ENCODE peak calls at places on chromosome 3, in ten cellular contexts. U is hippocampal formation; W is AG09319; K is M059J; P is K562; A is NCI-H748 treated with DMSO at 0.1 percent for 48 hours; C is posterior vena cava; L is effector CD4-positive, alpha-beta T cell; I is ascending aorta; O is left cardiac atrium. Z is an unnamed sample.

GRCh38 chr3:151770941-151771340 is 37.2 kb downstream of the AADACL2 start:
- DNase-seq in I (no peak), U (peak), K (peak), L (no peak), A (no peak), O (peak), P (no peak), C (peak), W (peak), Z (no peak)

GRCh38 chr3:38597502-38598060 is 51.9 kb downstream of the SCN5A start:
- DNase-seq in W (no peak), C (peak), O (no peak), L (no peak), P (no peak), A (no peak), I (no peak), K (no peak), U (no peak), Z (no peak)

GRCh38 chr3:108569336-108569735 is 19.9 kb downstream of the CIP2A start:
- DNase-seq in K (no peak), A (no peak), P (no peak), L (no peak), U (no peak), I (no peak), O (no peak), C (no peak), W (no peak), Z (no peak)

GRCh38 chr3:13841141-13841540 is 38.7 kb downstream of the WNT7A start:
- DNase-seq in I (no peak), C (no peak), A (no peak), W (no peak), O (no peak), K (no peak), L (no peak), P (no peak), U (no peak), Z (peak)

GRCh38 chr3:62822905-62823304 is 52.3 kb downstream of the CADPS start:
- DNase-seq in K (no peak), U (no peak), P (no peak), L (no peak), O (no peak), W (no peak), I (no peak), C (no peak), A (no peak), Z (no peak)

GRCh38 chr3:17749281-17749680 is 6.8 kb upstream of the TBC1D5 start:
- DNase-seq in A (no peak), K (no peak), P (no peak), W (no peak), L (no peak), O (no peak), U (no peak), C (no peak), I (no peak), Z (peak)

GRCh38 chr3:16069149-16069922 is 105.1 kb upstream of the GALNT15 start:
- DNase-seq in L (no peak), K (peak), W (no peak), U (no peak), O (no peak), C (no peak), P (no peak), A (no peak), I (no peak), Z (peak)

GRCh38 chr3:9291991-9292390 is 42.5 kb upstream of the SRGAP3 start:
- DNase-seq in O (no peak), I (no peak), U (no peak), L (no peak), C (no peak), P (no peak), A (no peak), K (no peak), W (no peak), Z (no peak)

GRCh38 chr3:46928297-46928696 is 48.2 kb downstream of the CCDC12 start:
- DNase-seq in C (no peak), K (peak), L (no peak), O (no peak), U (no peak), P (no peak), A (no peak), I (no peak), W (no peak), Z (no peak)

GRCh38 chr3:28212681-28213080 is 28.7 kb upstream of the CMC1 start:
- DNase-seq in K (no peak), P (no peak), I (no peak), U (no peak), A (no peak), L (no peak), C (no peak), W (no peak), O (no peak), Z (no peak)

GRCh38 chr3:28186748-28187147 is 54.7 kb upstream of the CMC1 start:
- DNase-seq in O (no peak), U (no peak), I (no peak), W (no peak), C (no peak), P (no peak), K (no peak), L (no peak), A (no peak), Z (no peak)

GRCh38 chr3:25556504-25556903 is 108.2 kb downstream of the TOP2B start:
- DNase-seq in L (no peak), A (no peak), K (peak), P (no peak), U (no peak), W (no peak), O (no peak), I (no peak), C (no peak), Z (no peak)

GRCh38 chr3:134039161-134039862 is 9.6 kb upstream of the SLCO2A1 start:
- DNase-seq in K (peak), C (peak), L (no peak), O (no peak), U (no peak), I (no peak), W (no peak), P (peak), A (no peak), Z (peak)

GRCh38 chr3:35042210-35042960 is 596.9 kb upstream of the ARPP21 start:
- DNase-seq in L (no peak), I (no peak), K (no peak), P (no peak), O (no peak), W (no peak), U (no peak), C (no peak), A (no peak), Z (no peak)

GRCh38 chr3:160577551-160578195 is 12.3 kb upstream of the KPNA4 start:
- DNase-seq in K (peak), O (no peak), U (no peak), A (no peak), W (no peak), L (no peak), C (no peak), I (no peak), P (no peak), Z (peak)

GRCh38 chr3:84601303-84601702 is 357.5 kb upstream of the CADM2 start:
- DNase-seq in L (no peak), U (no peak), A (peak), C (no peak), I (no peak), K (no peak), W (no peak), O (no peak), P (no peak), Z (peak)

GRCh38 chr3:11558002-11558401 is 85.7 kb downstream of the VGLL4 start:
- DNase-seq in I (no peak), A (no peak), W (no peak), O (no peak), C (peak), K (peak), P (no peak), L (no peak), U (no peak), Z (peak)

GRCh38 chr3:66261318-66261717 is 40.5 kb downstream of the SLC25A26 start:
- DNase-seq in P (no peak), U (no peak), W (no peak), A (no peak), L (no peak), I (no peak), O (no peak), K (peak), C (no peak), Z (peak)

GRCh38 chr3:70851066-70851465 is 538.6 kb upstream of the MDFIC2 start:
- DNase-seq in W (no peak), L (no peak), U (no peak), O (no peak), P (no peak), C (no peak), K (no peak), I (no peak), A (no peak), Z (no peak)

GRCh38 chr3:69568926-69569325 is 170.3 kb upstream of the MITF start:
- DNase-seq in O (no peak), A (no peak), L (no peak), K (no peak), W (no peak), P (no peak), C (no peak), U (no peak), I (no peak), Z (no peak)

GRCh38 chr3:101036213-101036618 is 43.0 kb upstream of the ABI3BP start:
- DNase-seq in K (peak), U (no peak), L (no peak), I (no peak), A (no peak), O (peak), C (peak), W (peak), P (no peak), Z (peak)

GRCh38 chr3:104629038-104629437 is 737.7 kb upstream of the ALCAM start:
- DNase-seq in A (no peak), I (no peak), C (no peak), K (peak), W (no peak), P (no peak), L (no peak), U (no peak), O (no peak), Z (peak)

GRCh38 chr3:160395297-160395696 is 3.7 kb downstream of the IFT80 start:
- DNase-seq in O (no peak), P (no peak), L (no peak), W (no peak), U (no peak), I (no peak), K (peak), C (no peak), A (no peak), Z (peak)

GRCh38 chr3:30232546-30232945 is 373.9 kb upstream of the TGFBR2 start:
- DNase-seq in I (no peak), U (no peak), A (no peak), P (no peak), K (peak), C (no peak), W (no peak), L (no peak), O (no peak), Z (no peak)

GRCh38 chr3:37492977-37493471 is 318.6 kb upstream of the LRRFIP2 start:
- DNase-seq in K (peak), U (no peak), I (no peak), A (no peak), W (no peak), L (no peak), C (no peak), O (peak), P (no peak), Z (peak)

GRCh38 chr3:41477399-41478014 is 278.2 kb downstream of the CTNNB1 start:
- DNase-seq in C (no peak), I (no peak), A (no peak), K (no peak), O (no peak), P (no peak), W (no peak), L (no peak), U (no peak), Z (no peak)

GRCh38 chr3:149462653-149463052 is 11.8 kb upstream of the TM4SF4 start:
- DNase-seq in K (peak), C (no peak), P (no peak), L (no peak), I (no peak), O (no peak), W (no peak), A (no peak), U (no peak), Z (no peak)

GRCh38 chr3:100710355-100711198 is 1.3 kb downstream of the TFG start:
- DNase-seq in I (no peak), U (no peak), O (peak), L (peak), A (no peak), W (peak), C (no peak), K (peak), P (peak), Z (peak)

GRCh38 chr3:127572186-127572585 is 18.3 kb downstream of the TPRA1 start:
- DNase-seq in O (no peak), W (no peak), U (no peak), L (no peak), K (no peak), P (no peak), C (no peak), A (no peak), I (no peak), Z (no peak)

GRCh38 chr3:71629289-71630252 is 46.0 kb upstream of the FOXP1 start:
- DNase-seq in A (no peak), U (peak), K (peak), W (peak), L (no peak), P (no peak), O (no peak), C (no peak), I (no peak), Z (no peak)

GRCh38 chr3:114739627-114740026 is 407.5 kb downstream of the ZBTB20 start:
- DNase-seq in W (no peak), U (no peak), A (no peak), C (no peak), K (no peak), P (no peak), O (no peak), I (no peak), L (no peak), Z (no peak)

GRCh38 chr3:197697355-197697754 is 39.3 kb downstream of the RUBCN start:
- DNase-seq in O (no peak), L (no peak), A (no peak), P (no peak), K (no peak), I (no peak), W (no peak), C (no peak), U (no peak), Z (no peak)